ENCODE peak calls at places on chromosomes 16 and 17, in four cellular contexts. One of them, this sample, is unnamed. For H3K4me1, the result is how much of the 10 kb centered on the place peaks cover.

GRCh38 chr17:42182927-42183734 is 2.1 kb downstream of the HCRT start:
- DNase-seq in HepG2: peak
- DNase-seq in heart left ventricle: peak
- DNase-seq in K562: peak
- DNase-seq in this sample: no peak

GRCh38 chr17:17689312-17689711 is 8.1 kb downstream of the RAI1 start:
- DNase-seq in HepG2: no peak
- DNase-seq in heart left ventricle: no peak
- DNase-seq in K562: no peak
- DNase-seq in this sample: no peak

GRCh38 chr17:2462481-2462880 is 49.2 kb downstream of the METTL16 start:
- DNase-seq in HepG2: no peak
- DNase-seq in heart left ventricle: no peak
- DNase-seq in K562: no peak
- DNase-seq in this sample: no peak

GRCh38 chr17:17921192-17922082 is 50.8 kb downstream of the TOM1L2 start:
- DNase-seq in HepG2: peak
- DNase-seq in heart left ventricle: peak
- DNase-seq in K562: peak
- DNase-seq in this sample: no peak

GRCh38 chr16:65375651-65376050 is 253.8 kb upstream of the CDH11 start:
- DNase-seq in HepG2: no peak
- DNase-seq in heart left ventricle: no peak
- DNase-seq in K562: no peak
- DNase-seq in this sample: no peak

GRCh38 chr17:51298508-51299371 is 38.4 kb downstream of the UTP18 start:
- DNase-seq in HepG2: peak
- DNase-seq in heart left ventricle: no peak
- DNase-seq in K562: peak
- DNase-seq in this sample: no peak

GRCh38 chr17:35295686-35296085 is 52.8 kb downstream of the SLFN5 start:
- DNase-seq in HepG2: no peak
- DNase-seq in heart left ventricle: no peak
- DNase-seq in K562: no peak
- DNase-seq in this sample: no peak

GRCh38 chr17:42675348-42675983 is 1.3 kb downstream of the PLEKHH3 start:
- DNase-seq in HepG2: no peak
- DNase-seq in heart left ventricle: peak
- DNase-seq in K562: peak
- DNase-seq in this sample: no peak

GRCh38 chr17:43864161-43864706 is 17.3 kb downstream of the CD300LG start:
- DNase-seq in HepG2: no peak
- DNase-seq in heart left ventricle: no peak
- DNase-seq in K562: no peak
- DNase-seq in this sample: no peak

GRCh38 chr16:13919330-13919682 is 648 bp upstream of the ERCC4 start:
- DNase-seq in HepG2: peak
- DNase-seq in heart left ventricle: no peak
- DNase-seq in K562: peak
- DNase-seq in this sample: no peak

GRCh38 chr17:83079340-83079747 is at the start of gene METRNL:
- DNase-seq in HepG2: no peak
- DNase-seq in heart left ventricle: peak
- DNase-seq in K562: peak
- DNase-seq in this sample: peak

GRCh38 chr16:10509534-10510025 is 70.8 kb downstream of the EMP2 start:
- DNase-seq in HepG2: peak
- DNase-seq in heart left ventricle: peak
- DNase-seq in K562: peak
- DNase-seq in this sample: no peak

GRCh38 chr17:82567286-82567685 is 47.8 kb downstream of the FOXK2 start:
- DNase-seq in HepG2: no peak
- DNase-seq in heart left ventricle: no peak
- DNase-seq in K562: no peak
- DNase-seq in this sample: no peak

GRCh38 chr16:57264950-57265371 is 19.5 kb downstream of the PLLP start:
- DNase-seq in HepG2: no peak
- DNase-seq in heart left ventricle: no peak
- DNase-seq in K562: no peak
- DNase-seq in this sample: no peak

GRCh38 chr17:1957037-1957436 is 68.1 kb downstream of the RTN4RL1 start:
- DNase-seq in HepG2: no peak
- DNase-seq in heart left ventricle: no peak
- DNase-seq in K562: no peak
- DNase-seq in this sample: no peak

GRCh38 chr17:38893113-38893512 is 23.3 kb downstream of the LASP1 start:
- DNase-seq in HepG2: no peak
- DNase-seq in heart left ventricle: no peak
- DNase-seq in K562: no peak
- DNase-seq in this sample: no peak

GRCh38 chr16:12120331-12120981 is 143.9 kb downstream of the SNX29 start:
- DNase-seq in HepG2: no peak
- DNase-seq in heart left ventricle: peak
- DNase-seq in K562: no peak
- DNase-seq in this sample: peak

GRCh38 chr17:55264640-55265298 is at the start of gene HLF:
- DNase-seq in HepG2: peak
- DNase-seq in heart left ventricle: peak
- DNase-seq in K562: peak
- DNase-seq in this sample: peak

GRCh38 chr17:58364270-58364942 is 12.4 kb upstream of the SUPT4H1 start:
- DNase-seq in HepG2: peak
- DNase-seq in heart left ventricle: no peak
- DNase-seq in K562: peak
- DNase-seq in this sample: no peak

GRCh38 chr16:88331989-88332920 is 50.5 kb upstream of the ZNF469 start:
- DNase-seq in HepG2: no peak
- DNase-seq in heart left ventricle: no peak
- DNase-seq in K562: no peak
- DNase-seq in this sample: peak

GRCh38 chr16:8798535-8799157 is 1.0 kb downstream of the PMM2 start:
- DNase-seq in HepG2: no peak
- DNase-seq in heart left ventricle: no peak
- DNase-seq in K562: no peak
- DNase-seq in this sample: no peak

GRCh38 chr16:3174618-3175148 is 13.3 kb upstream of the OR1F1 start:
- DNase-seq in HepG2: no peak
- DNase-seq in heart left ventricle: no peak
- DNase-seq in K562: no peak
- DNase-seq in this sample: no peak

GRCh38 chr17:56624947-56625346 is 31.4 kb downstream of the NOG start:
- DNase-seq in HepG2: no peak
- DNase-seq in heart left ventricle: no peak
- DNase-seq in K562: no peak
- DNase-seq in this sample: no peak

GRCh38 chr17:63345598-63345997 is 100.5 kb downstream of the CYB561 start:
- DNase-seq in HepG2: no peak
- DNase-seq in heart left ventricle: no peak
- DNase-seq in K562: no peak
- DNase-seq in this sample: no peak

GRCh38 chr17:16478693-16479092 is 13.3 kb downstream of the LRRC75A start:
- DNase-seq in HepG2: no peak
- DNase-seq in heart left ventricle: no peak
- DNase-seq in K562: no peak
- DNase-seq in this sample: no peak

GRCh38 chr16:80806957-80807356 is 2.6 kb upstream of the CDYL2 start:
- DNase-seq in HepG2: peak
- DNase-seq in heart left ventricle: peak
- DNase-seq in K562: no peak
- DNase-seq in this sample: no peak

GRCh38 chr16:2512920-2513404 is 790 bp upstream of the ATP6V0C start:
- DNase-seq in HepG2: no peak
- DNase-seq in heart left ventricle: no peak
- DNase-seq in K562: peak
- DNase-seq in this sample: no peak

GRCh38 chr16:85840395-85840794 is 40.9 kb downstream of the COX4I1 start:
- DNase-seq in HepG2: no peak
- DNase-seq in heart left ventricle: no peak
- DNase-seq in K562: no peak
- DNase-seq in this sample: no peak

GRCh38 chr17:34246872-34247271 is 8.2 kb upstream of the CCL2 start:
- DNase-seq in HepG2: no peak
- DNase-seq in heart left ventricle: no peak
- DNase-seq in K562: no peak
- DNase-seq in this sample: no peak
- H3K4me1 ChIP-seq in HepG2: under half
- H3K4me1 ChIP-seq in heart left ventricle: half or more
- H3K4me1 ChIP-seq in K562: under half
- H3K4me1 ChIP-seq in this sample: under half

GRCh38 chr16:53712065-53712464 is 8.1 kb downstream of the FTO start:
- DNase-seq in HepG2: no peak
- DNase-seq in heart left ventricle: no peak
- DNase-seq in K562: no peak
- DNase-seq in this sample: no peak

GRCh38 chr16:53714080-53715050 is 10.4 kb downstream of the FTO start:
- DNase-seq in HepG2: no peak
- DNase-seq in heart left ventricle: no peak
- DNase-seq in K562: no peak
- DNase-seq in this sample: peak

GRCh38 chr16:53717577-53717976 is 13.6 kb downstream of the FTO start:
- DNase-seq in HepG2: no peak
- DNase-seq in heart left ventricle: no peak
- DNase-seq in K562: no peak
- DNase-seq in this sample: no peak

GRCh38 chr16:53711390-53711789 is 7.4 kb downstream of the FTO start:
- DNase-seq in HepG2: no peak
- DNase-seq in heart left ventricle: no peak
- DNase-seq in K562: no peak
- DNase-seq in this sample: no peak

DNA sequence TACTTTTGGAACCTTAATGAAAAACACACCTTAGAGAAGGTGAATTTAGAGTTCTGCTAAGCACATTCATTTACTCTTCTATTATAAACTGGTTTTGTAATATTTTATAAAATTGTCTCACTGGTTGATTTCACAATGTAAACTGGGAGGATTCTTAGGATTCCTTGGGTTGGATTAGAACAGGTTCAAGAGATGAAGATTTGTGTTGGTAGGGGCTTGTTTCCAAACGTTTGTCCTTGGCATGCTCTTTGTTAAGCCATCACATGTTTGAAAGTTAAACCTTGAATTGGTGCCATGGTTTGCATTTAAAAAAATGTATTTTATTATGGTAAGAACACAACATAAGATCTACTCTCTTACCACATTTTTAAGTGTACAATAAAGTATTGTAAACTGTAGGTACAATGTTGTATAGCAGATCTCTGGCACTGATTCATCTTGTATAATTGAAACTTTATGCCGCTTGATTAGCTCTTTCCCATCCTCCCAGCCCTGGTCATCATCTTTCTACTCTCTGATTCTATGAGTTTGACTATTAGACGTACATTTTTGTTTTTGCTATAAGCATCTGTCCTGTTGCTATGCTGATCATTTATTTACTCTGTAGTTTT is 9.6 kb downstream of the FTO start:
- DNase-seq in HepG2: no peak
- DNase-seq in heart left ventricle: no peak
- DNase-seq in K562: no peak
- DNase-seq in this sample: no peak
- TF ChIP-seq CTCF in HepG2: no peak
- TF ChIP-seq CTCF in heart left ventricle: no peak
- TF ChIP-seq CTCF in K562: no peak
- TF ChIP-seq CTCF in this sample: no peak

GRCh38 chr17:40350410-40351184 is 13.9 kb downstream of the GJD3 start:
- DNase-seq in HepG2: no peak
- DNase-seq in heart left ventricle: peak
- DNase-seq in K562: no peak
- DNase-seq in this sample: no peak

GRCh38 chr17:40352779-40353394 is 11.7 kb downstream of the GJD3 start:
- DNase-seq in HepG2: peak
- DNase-seq in heart left ventricle: no peak
- DNase-seq in K562: no peak
- DNase-seq in this sample: peak

GRCh38 chr17:40349477-40350409 is 14.8 kb downstream of the GJD3 start:
- DNase-seq in HepG2: no peak
- DNase-seq in heart left ventricle: peak
- DNase-seq in K562: no peak
- DNase-seq in this sample: no peak

GRCh38 chr17:40352044-40352778 is 12.3 kb downstream of the GJD3 start:
- DNase-seq in HepG2: no peak
- DNase-seq in heart left ventricle: no peak
- DNase-seq in K562: no peak
- DNase-seq in this sample: no peak

DNA sequence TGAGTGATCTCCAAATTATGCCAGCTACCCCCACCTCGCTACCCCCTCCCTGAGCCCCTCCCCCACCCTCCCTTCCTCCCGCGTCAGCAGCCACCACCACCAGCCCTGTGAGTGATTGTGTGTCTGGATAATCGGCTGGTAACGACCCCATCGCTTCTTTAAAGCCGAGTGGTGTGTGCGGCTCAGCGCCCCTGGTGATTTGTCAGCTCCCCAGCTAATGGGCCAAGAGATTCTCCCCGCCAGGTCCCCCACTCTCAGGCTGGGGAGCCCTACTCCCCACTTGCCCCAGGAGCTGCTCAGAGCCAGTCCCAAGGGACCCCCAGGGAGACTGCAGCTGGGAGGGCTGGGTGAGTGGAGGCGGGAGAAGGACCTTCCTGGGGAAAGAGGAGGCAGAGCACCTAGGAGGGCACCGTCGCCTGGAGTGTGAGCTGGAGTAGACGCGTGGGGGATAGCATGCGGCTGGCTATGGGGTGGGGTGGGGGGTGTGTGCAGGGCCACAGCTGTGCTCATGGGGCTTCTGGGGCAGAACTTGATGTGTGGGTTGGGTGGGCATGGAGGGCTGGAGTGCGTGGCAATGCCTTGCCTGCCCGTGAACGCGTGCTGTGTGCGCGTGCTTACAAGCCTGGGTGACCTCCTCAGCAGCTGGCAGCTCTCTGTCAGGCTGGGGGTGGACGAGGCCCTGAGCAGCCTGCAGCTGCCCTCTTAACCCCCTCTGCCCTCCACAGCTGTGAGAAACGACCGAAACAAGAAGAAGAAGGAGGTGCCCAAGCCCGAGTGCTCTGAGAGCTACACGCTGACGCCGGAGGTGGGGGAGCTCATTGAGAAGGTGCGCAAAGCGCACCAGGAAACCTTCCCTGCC is 13.1 kb downstream of the GJD3 start:
- DNase-seq in HepG2: no peak
- DNase-seq in heart left ventricle: peak
- DNase-seq in K562: no peak
- DNase-seq in this sample: no peak
- H3K4me1 ChIP-seq in HepG2: half or more
- H3K4me1 ChIP-seq in heart left ventricle: half or more
- H3K4me1 ChIP-seq in K562: under half
- H3K4me1 ChIP-seq in this sample: under half

GRCh38 chr17:48047113-48047740 is 932 bp upstream of the NFE2L1 start:
- DNase-seq in HepG2: no peak
- DNase-seq in heart left ventricle: no peak
- DNase-seq in K562: no peak
- DNase-seq in this sample: no peak

GRCh38 chr17:48051278-48051677 is 3.1 kb downstream of the NFE2L1 start:
- DNase-seq in HepG2: no peak
- DNase-seq in heart left ventricle: peak
- DNase-seq in K562: no peak
- DNase-seq in this sample: no peak

GRCh38 chr17:48046296-48046695 is 1.9 kb upstream of the NFE2L1 start:
- DNase-seq in HepG2: no peak
- DNase-seq in heart left ventricle: peak
- DNase-seq in K562: no peak
- DNase-seq in this sample: no peak

GRCh38 chr17:48047741-48048320 is 328 bp upstream of the NFE2L1 start:
- DNase-seq in HepG2: peak
- DNase-seq in heart left ventricle: peak
- DNase-seq in K562: peak
- DNase-seq in this sample: peak

GRCh38 chr17:48048321-48049140 is at the start of gene NFE2L1:
- DNase-seq in HepG2: peak
- DNase-seq in heart left ventricle: peak
- DNase-seq in K562: peak
- DNase-seq in this sample: peak
- TF ChIP-seq CTCF in HepG2: no peak
- TF ChIP-seq CTCF in heart left ventricle: no peak
- TF ChIP-seq CTCF in K562: no peak
- TF ChIP-seq CTCF in this sample: peak

This sample was measured in tibial artery.